ENCODE peak calls at places on chromosome 21, in seven cellular contexts. I is PC-9; O is adipocyte; J is activated T-helper 1 cell treated with anti-CD3 and anti-CD28 coated beads, Interleukin-12 subunit alpha, Interleukin-12 subunit beta, Interleukin-2, Interleukin-4 antibody, amounts not matched to agents 30 ng/mL and 10 ng/mL and 1 ng/mL, durations not matched to agents 14 hours and 24 hours and 36 hours; Q is iPS-NIHi11; U is MV-4-11; K is ecto neural progenitor cell. R is an unnamed sample.

GRCh38 chr21:46038871-46039397 is 57.4 kb downstream of the COL6A1 start:
- DNase-seq in K (no peak), U (no peak), O (peak), I (no peak), Q (no peak), J (no peak), R (peak)

GRCh38 chr21:35716886-35717285 is 343.4 kb downstream of the SETD4 start:
- DNase-seq in I (no peak), Q (no peak), K (no peak), J (no peak), U (no peak), O (no peak), R (no peak)

GRCh38 chr21:34544032-34544496 is 32.1 kb upstream of the KCNE1 start:
- DNase-seq in J (no peak), Q (peak), K (no peak), I (peak), O (peak), U (peak), R (peak)

GRCh38 chr21:39874759-39875158 is 7.5 kb downstream of the PCP4 start:
- DNase-seq in O (no peak), I (no peak), K (no peak), Q (no peak), J (no peak), U (no peak), R (no peak)

GRCh38 chr21:45112371-45112770 is 38.0 kb downstream of the ADARB1 start:
- DNase-seq in I (no peak), U (no peak), K (no peak), J (no peak), O (no peak), Q (no peak), R (no peak)

GRCh38 chr21:27580276-27580675 is 613.4 kb upstream of the ADAMTS5 start:
- DNase-seq in O (no peak), Q (no peak), U (no peak), I (no peak), J (no peak), K (no peak), R (peak)

GRCh38 chr21:46323227-46323709 is 402 bp downstream of the C21orf58 start:
- DNase-seq in O (peak), Q (no peak), U (no peak), J (peak), I (no peak), K (peak), R (peak)

GRCh38 chr21:46096997-46097825 is 701 bp upstream of the COL6A2 start:
- DNase-seq in U (no peak), K (peak), O (no peak), I (no peak), Q (no peak), J (no peak), R (peak)

GRCh38 chr21:45317401-45318145 is 29.9 kb upstream of the POFUT2 start:
- DNase-seq in U (no peak), Q (no peak), J (no peak), O (peak), K (no peak), I (no peak), R (peak)

GRCh38 chr21:42199488-42200463 is 19.2 kb upstream of the ABCG1 start:
- DNase-seq in J (no peak), U (peak), Q (no peak), O (peak), I (no peak), K (peak), R (peak)

GRCh38 chr21:44005593-44005992 is 6.5 kb upstream of the TRAPPC10 start:
- DNase-seq in K (no peak), Q (no peak), I (no peak), U (no peak), O (no peak), J (no peak), R (no peak)

GRCh38 chr21:40074198-40074597 is 207.0 kb downstream of the PCP4 start:
- DNase-seq in Q (no peak), O (no peak), I (no peak), J (no peak), K (no peak), U (no peak), R (no peak)

GRCh38 chr21:36729301-36729970 is 30.5 kb downstream of the SIM2 start:
- DNase-seq in J (no peak), I (no peak), K (no peak), U (no peak), O (no peak), Q (no peak), R (no peak)

GRCh38 chr21:15195104-15195503 is 130.3 kb upstream of the NRIP1 start:
- DNase-seq in U (no peak), K (no peak), I (no peak), J (no peak), Q (no peak), O (no peak), R (no peak)

GRCh38 chr21:15001773-15002647 is 62.8 kb downstream of the NRIP1 start:
- DNase-seq in Q (no peak), I (no peak), O (no peak), U (no peak), J (no peak), K (no peak), R (no peak)

GRCh38 chr21:45504021-45504515 is 38.2 kb downstream of the SLC19A1 start:
- DNase-seq in J (no peak), O (no peak), U (no peak), K (no peak), Q (no peak), I (no peak), R (no peak)

GRCh38 chr21:15744926-15745325 is 15.1 kb downstream of the USP25 start:
- DNase-seq in U (no peak), J (no peak), O (no peak), I (no peak), K (no peak), Q (no peak), R (no peak)

GRCh38 chr21:29342394-29342957 is 43.8 kb downstream of the BACH1 start:
- DNase-seq in J (no peak), O (peak), U (peak), I (no peak), K (no peak), Q (no peak), R (peak)

GRCh38 chr21:29376556-29376955 is 77.8 kb downstream of the BACH1 start:
- DNase-seq in K (peak), I (peak), J (peak), O (no peak), U (peak), Q (peak), R (peak)

GRCh38 chr21:15992171-15992570 is 262.4 kb downstream of the USP25 start:
- DNase-seq in Q (no peak), O (no peak), J (no peak), K (no peak), I (no peak), U (no peak), R (no peak)

GRCh38 chr21:46211786-46212720 is 16.5 kb downstream of the LSS start:
- DNase-seq in Q (no peak), U (no peak), J (no peak), O (no peak), I (no peak), K (no peak), R (no peak)

GRCh38 chr21:20302084-20302483 is 696.1 kb upstream of the NCAM2 start:
- DNase-seq in I (no peak), O (no peak), K (no peak), Q (no peak), U (no peak), J (no peak), R (no peak)

GRCh38 chr21:39660596-39660995 is 47.9 kb downstream of the B3GALT5 start:
- DNase-seq in K (no peak), O (peak), J (no peak), Q (no peak), I (no peak), U (no peak), R (peak)

GRCh38 chr21:43643193-43643592 is 16.1 kb downstream of the HSF2BP start:
- DNase-seq in U (no peak), I (no peak), K (no peak), J (no peak), Q (no peak), O (no peak), R (no peak)

GRCh38 chr21:42219606-42220137 is 732 bp downstream of the ABCG1 start:
- DNase-seq in Q (peak), I (no peak), U (no peak), K (peak), J (no peak), O (no peak), R (peak)

GRCh38 chr21:33443174-33443573 is 36.6 kb downstream of the TMEM50B start:
- DNase-seq in I (no peak), K (no peak), Q (no peak), U (no peak), J (no peak), O (no peak), R (no peak)

GRCh38 chr21:26982767-26983166 is 15.9 kb upstream of the ADAMTS5 start:
- DNase-seq in Q (peak), K (no peak), U (no peak), J (no peak), O (peak), I (no peak), R (peak)

GRCh38 chr21:38327984-38328383 is 71.2 kb downstream of the KCNJ15 start:
- DNase-seq in Q (no peak), K (no peak), I (no peak), J (no peak), U (no peak), O (no peak), R (peak)

GRCh38 chr21:35840197-35840799 is 220.0 kb downstream of the SETD4 start:
- DNase-seq in O (peak), I (peak), Q (peak), J (peak), U (peak), K (no peak), R (peak)

GRCh38 chr21:43323244-43324005 is 103.5 kb downstream of the SIK1 start:
- DNase-seq in Q (no peak), K (no peak), U (no peak), J (no peak), I (no peak), O (no peak), R (no peak)

GRCh38 chr21:43318841-43319781 is 107.8 kb downstream of the SIK1 start:
- DNase-seq in Q (no peak), J (no peak), O (peak), I (peak), U (no peak), K (no peak), R (peak)

GRCh38 chr21:31354122-31354521 is 10.1 kb upstream of the TIAM1 start:
- DNase-seq in J (no peak), K (no peak), I (no peak), O (no peak), U (no peak), Q (no peak), R (no peak)